ENCODE peak calls at places on chromosomes 12 and 14, in five cellular contexts. I is globus pallidus; S is A549; E is stimulated activated CD4-positive, alpha-beta T cell treated with anti-CD3 and anti-CD28 coated beads, Interleukin-1b, Interleukin-23, amount 100 ng/mL, for 24 hours; N is HS-27A. B is an unnamed sample.

GRCh38 chr12:52144512-52145227 is 47.1 kb downstream of the KRT80 start:
- DNase-seq in S (no peak), E (no peak), N (no peak), I (no peak), B (no peak)

GRCh38 chr14:41167040-41167439 is 439.6 kb upstream of the LRFN5 start:
- DNase-seq in S (no peak), I (no peak), N (no peak), E (no peak), B (no peak)

GRCh38 chr14:78088941-78089340 is 81.2 kb upstream of the NRXN3 start:
- DNase-seq in S (no peak), I (no peak), E (no peak), N (no peak), B (no peak)

GRCh38 chr14:69845787-69846186 is 33.4 kb upstream of the SMOC1 start:
- DNase-seq in I (no peak), E (no peak), N (no peak), S (no peak), B (no peak)

GRCh38 chr14:105897725-105898113 is 371.3 kb downstream of the TMEM121 start:
- DNase-seq in I (no peak), E (no peak), S (no peak), N (no peak), B (no peak)

GRCh38 chr12:63382930-63383329 is 231.9 kb upstream of the AVPR1A start:
- DNase-seq in S (no peak), E (no peak), I (no peak), N (no peak), B (no peak)

GRCh38 chr12:22551624-22552023 is 7.3 kb upstream of the C2CD5 start:
- DNase-seq in N (no peak), I (no peak), E (no peak), S (no peak), B (no peak)

GRCh38 chr12:87509233-87509820 is 519.9 kb downstream of the C12orf50 start:
- DNase-seq in S (peak), I (no peak), N (peak), E (no peak), B (no peak)

GRCh38 chr12:95970905-95971304 is 25.2 kb downstream of the HAL start:
- DNase-seq in S (no peak), N (no peak), E (no peak), I (no peak), B (no peak)

GRCh38 chr14:30906752-30907658 is 32.6 kb downstream of the COCH start:
- DNase-seq in S (no peak), N (no peak), I (peak), E (no peak), B (no peak)

GRCh38 chr12:3362751-3363150 is 128.3 kb upstream of the PRMT8 start:
- DNase-seq in S (no peak), N (no peak), E (no peak), I (no peak), B (no peak)

GRCh38 chr12:115103884-115104883 is 420.2 kb upstream of the TBX3 start:
- DNase-seq in I (peak), S (no peak), E (no peak), N (no peak), B (no peak)

GRCh38 chr12:50618864-50619609 is 114.3 kb downstream of the DIP2B start:
- DNase-seq in S (no peak), I (no peak), N (no peak), E (no peak), B (no peak)

GRCh38 chr12:127363392-127363791 is 903.6 kb upstream of the TMEM132C start:
- DNase-seq in I (no peak), N (no peak), S (no peak), E (no peak), B (no peak)

GRCh38 chr12:130764073-130764472 is 48.0 kb upstream of the RIMBP2 start:
- DNase-seq in I (no peak), E (no peak), N (no peak), S (no peak), B (no peak)

GRCh38 chr12:59763835-59764234 is 168.0 kb downstream of the SLC16A7 start:
- DNase-seq in I (no peak), S (no peak), N (no peak), E (no peak), B (no peak)

GRCh38 chr12:10301103-10301502 is 6.6 kb upstream of the KLRD1 start:
- DNase-seq in E (no peak), N (no peak), I (no peak), S (no peak), B (no peak)

GRCh38 chr12:85156569-85156968 is 120.4 kb downstream of the LRRIQ1 start:
- DNase-seq in N (no peak), E (no peak), I (no peak), S (no peak), B (no peak)

GRCh38 chr14:73472182-73473114 is 14.1 kb upstream of the NUMB start:
- DNase-seq in I (peak), E (no peak), S (peak), N (no peak), B (peak)

GRCh38 chr12:76708291-76708690 is 55.6 kb upstream of the ZDHHC17 start:
- DNase-seq in N (no peak), I (no peak), E (no peak), S (no peak), B (no peak)

GRCh38 chr14:58718226-58718625 is 80.5 kb downstream of the DACT1 start:
- DNase-seq in I (no peak), N (no peak), S (no peak), E (no peak), B (no peak)

GRCh38 chr14:52253503-52253902 is 14.0 kb upstream of the PTGDR start:
- DNase-seq in E (no peak), N (no peak), I (no peak), S (no peak), B (peak)

B was measured in D721Med.